ENCODE peak calls at places on chromosomes 3 and 15, in seven cellular contexts. X is fibroblast of pulmonary artery, K is coronary artery, Y is bronchial epithelial cell, N is SJSA1, G is A549, H is fibroblast of the aortic adventitia. A is an unnamed sample.

GRCh38 chr15:39235084-39235795 is 345.6 kb upstream of the THBS1 start:
- DNase-seq in X (no peak), K (no peak), Y (peak), N (no peak), G (no peak), H (no peak), A (peak)

GRCh38 chr3:173395073-173395411 is 2.5 kb upstream of the NLGN1 start:
- DNase-seq in X (no peak), K (no peak), Y (peak), N (no peak), G (no peak), H (no peak), A (peak)

GRCh38 chr15:38069001-38069400 is 134.6 kb downstream of the TMCO5A start:
- DNase-seq in X (peak), K (no peak), Y (peak), N (peak), G (peak), H (peak), A (peak)

GRCh38 chr15:40226739-40227138 is 12.1 kb upstream of the PAK6 start:
- DNase-seq in X (no peak), K (no peak), Y (no peak), N (no peak), G (no peak), H (no peak), A (no peak)

GRCh38 chr15:25859838-25860645 is 3.1 kb downstream of the ATP10A start:
- DNase-seq in X (no peak), K (peak), Y (no peak), N (no peak), G (no peak), H (peak), A (peak)

GRCh38 chr3:14288168-14288788 is 109.7 kb downstream of the LSM3 start:
- DNase-seq in X (no peak), K (no peak), Y (no peak), N (no peak), G (no peak), H (no peak), A (no peak)

GRCh38 chr3:44845528-44846520 is 15.9 kb upstream of the TMEM42 start:
- DNase-seq in X (peak), K (no peak), Y (peak), N (no peak), G (no peak), H (peak), A (peak)

GRCh38 chr3:192063570-192063969 is 602.6 kb downstream of the PYDC2 start:
- DNase-seq in X (no peak), K (no peak), Y (peak), N (no peak), G (no peak), H (no peak), A (peak)

GRCh38 chr15:62975515-62975914 is 67.0 kb upstream of the TPM1 start:
- DNase-seq in X (no peak), K (no peak), Y (no peak), N (no peak), G (peak), H (no peak), A (peak)

GRCh38 chr3:128487813-128488635 is 5.0 kb downstream of the GATA2 start:
- DNase-seq in X (peak), K (no peak), Y (peak), N (peak), G (peak), H (peak), A (peak)

GRCh38 chr3:148464246-148464645 is 233.5 kb upstream of the AGTR1 start:
- DNase-seq in X (peak), K (no peak), Y (no peak), N (no peak), G (no peak), H (peak), A (peak)

GRCh38 chr15:66401130-66402021 is 14.7 kb downstream of the MAP2K1 start:
- DNase-seq in X (no peak), K (no peak), Y (peak), N (no peak), G (peak), H (no peak), A (peak)

GRCh38 chr15:72962054-72962702 is 90.1 kb upstream of the NEO1 start:
- DNase-seq in X (no peak), K (no peak), Y (no peak), N (no peak), G (no peak), H (no peak), A (no peak)

GRCh38 chr3:55066406-55067128 is 138.7 kb upstream of the LRTM1 start:
- DNase-seq in X (peak), K (no peak), Y (no peak), N (no peak), G (no peak), H (peak), A (no peak)

GRCh38 chr3:177935008-177935407 is 601.2 kb upstream of the KCNMB2 start:
- DNase-seq in X (no peak), K (no peak), Y (no peak), N (no peak), G (peak), H (no peak), A (no peak)

GRCh38 chr3:183371672-183371968 is 56.8 kb downstream of the MCF2L2 start:
- DNase-seq in X (no peak), K (no peak), Y (peak), N (no peak), G (no peak), H (no peak), A (peak)

GRCh38 chr3:134029734-134030381 is at the start of gene SLCO2A1:
- DNase-seq in X (peak), K (peak), Y (no peak), N (no peak), G (no peak), H (no peak), A (peak)

GRCh38 chr3:107241217-107241616 is 136.0 kb upstream of the CCDC54 start:
- DNase-seq in X (peak), K (peak), Y (peak), N (no peak), G (peak), H (no peak), A (peak)

GRCh38 chr3:72892870-72893269 is 5.0 kb downstream of the GXYLT2 start:
- DNase-seq in X (peak), K (no peak), Y (no peak), N (no peak), G (peak), H (peak), A (no peak)

GRCh38 chr15:91548588-91548987 is 304.9 kb upstream of the SLCO3A1 start:
- DNase-seq in X (peak), K (no peak), Y (no peak), N (no peak), G (no peak), H (no peak), A (peak)

GRCh38 chr3:167120828-167121227 is 259.3 kb downstream of the ZBBX start:
- DNase-seq in X (no peak), K (no peak), Y (no peak), N (no peak), G (no peak), H (no peak), A (no peak)

GRCh38 chr3:14550651-14551611 is 10.8 kb upstream of the GRIP2 start:
- DNase-seq in X (peak), K (no peak), Y (peak), N (no peak), G (no peak), H (peak), A (peak)

GRCh38 chr3:36876181-36876936 is 68.5 kb downstream of the TRANK1 start:
- DNase-seq in X (no peak), K (no peak), Y (no peak), N (no peak), G (no peak), H (no peak), A (no peak)

GRCh38 chr3:127077506-127078064 is 94.7 kb downstream of the PLXNA1 start:
- DNase-seq in X (no peak), K (no peak), Y (no peak), N (no peak), G (no peak), H (no peak), A (no peak)

GRCh38 chr3:54357307-54357706 is 235.0 kb downstream of the CACNA2D3 start:
- DNase-seq in X (peak), K (no peak), Y (no peak), N (no peak), G (no peak), H (no peak), A (no peak)

GRCh38 chr15:63947228-63947627 is 99.1 kb downstream of the DAPK2 start:
- DNase-seq in X (no peak), K (no peak), Y (no peak), N (no peak), G (no peak), H (no peak), A (no peak)

DNA sequence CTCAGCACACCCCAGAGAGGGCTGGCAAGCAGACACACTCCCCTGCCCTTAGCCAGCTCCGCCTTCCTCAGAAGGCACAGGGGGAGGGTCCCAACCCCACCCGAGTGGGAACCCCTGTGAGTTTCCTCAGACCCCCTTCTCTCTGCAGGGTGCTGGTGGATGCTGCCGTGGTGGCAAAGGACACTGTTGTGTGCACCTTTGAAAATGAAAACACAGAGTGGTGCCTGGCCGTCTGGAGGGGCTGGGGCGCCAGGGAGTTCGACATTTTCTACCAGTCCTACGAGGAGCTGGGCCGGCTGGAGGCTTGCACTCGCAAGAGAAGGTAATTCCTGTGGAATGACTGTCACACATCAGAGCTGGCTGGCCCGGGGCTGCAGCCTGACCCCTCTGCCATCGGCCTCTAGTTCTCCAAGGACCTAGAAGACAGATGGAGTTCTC is 149.4 kb downstream of the LRRK1 start:
- DNase-seq in X (no peak), K (no peak), Y (no peak), N (no peak), G (no peak), H (no peak), A (no peak)
- H3K4me3 ChIP-seq in X (no peak), K (no peak), Y (no peak), N (no peak), G (no peak), H (no peak), A (no peak)

GRCh38 chr3:197508924-197509775 is 46.6 kb downstream of the BDH1 start:
- DNase-seq in X (no peak), K (no peak), Y (no peak), N (no peak), G (no peak), H (no peak), A (no peak)
- H3K4me3 ChIP-seq in X (no peak), K (peak), Y (no peak), N (no peak), G (no peak), H (no peak), A (peak)

GRCh38 chr3:30646961-30647752 is 40.8 kb downstream of the TGFBR2 start:
- DNase-seq in X (no peak), K (no peak), Y (no peak), N (no peak), G (no peak), H (no peak), A (no peak)
- H3K4me3 ChIP-seq in X (no peak), K (no peak), Y (no peak), N (no peak), G (no peak), H (no peak), A (no peak)

GRCh38 chr15:34335176-34335575 is 2.4 kb downstream of the SLC12A6 start:
- DNase-seq in X (peak), K (no peak), Y (peak), N (no peak), G (no peak), H (peak), A (no peak)
- H3K4me3 ChIP-seq in X (peak), K (peak), Y (no peak), N (no peak), G (no peak), H (peak), A (no peak)

GRCh38 chr3:23743141-23743784 is 62.5 kb upstream of the UBE2E1 start:
- DNase-seq in X (no peak), K (no peak), Y (no peak), N (no peak), G (no peak), H (no peak), A (no peak)
- H3K4me3 ChIP-seq in X (no peak), K (no peak), Y (no peak), N (no peak), G (no peak), H (no peak), A (no peak)